ENCODE peak calls at places on chromosomes 5 and 9, in five cellular contexts. N is A549, Q is fibroblast of lung, X is hepatic stellate cell, A is cerebellum. K is an unnamed sample.

GRCh38 chr5:138438724-138439536 is at the start of gene REEP2:
- DNase-seq in N (peak), Q (peak), X (peak), A (peak), K (no peak)

GRCh38 chr9:69976165-69976564 is 67.5 kb upstream of the MAMDC2 start:
- DNase-seq in N (peak), Q (peak), X (peak), A (no peak), K (no peak)

GRCh38 chr5:138459311-138459710 is 6.0 kb upstream of the EGR1 start:
- DNase-seq in N (no peak), Q (no peak), X (no peak), A (no peak), K (peak)

GRCh38 chr9:124251605-124252366 is 6.0 kb upstream of the NEK6 start:
- DNase-seq in N (peak), Q (no peak), X (peak), A (no peak), K (peak)

GRCh38 chr9:133355881-133356357 is 368 bp downstream of the SURF1 start:
- DNase-seq in N (no peak), Q (no peak), X (no peak), A (no peak), K (no peak)

GRCh38 chr5:15222156-15222555 is 277.8 kb upstream of the FBXL7 start:
- DNase-seq in N (no peak), Q (no peak), X (no peak), A (no peak), K (no peak)

GRCh38 chr9:94553029-94553938 is 1.6 kb upstream of the PCAT7 start:
- DNase-seq in N (peak), Q (no peak), X (no peak), A (no peak), K (no peak)

GRCh38 chr9:124209774-124210173 is 48.0 kb upstream of the NEK6 start:
- DNase-seq in N (no peak), Q (no peak), X (no peak), A (no peak), K (no peak)

GRCh38 chr5:99004960-99005359 is 76.2 kb upstream of the CHD1 start:
- DNase-seq in N (no peak), Q (no peak), X (no peak), A (no peak), K (peak)

GRCh38 chr9:107019216-107019615 is 156.2 kb downstream of the ZNF462 start:
- DNase-seq in N (no peak), Q (peak), X (peak), A (no peak), K (no peak)

GRCh38 chr9:125409217-125409636 is 147.6 kb downstream of the GAPVD1 start:
- DNase-seq in N (peak), Q (no peak), X (no peak), A (no peak), K (no peak)

GRCh38 chr5:145244788-145245187 is 590.4 kb downstream of the PRELID2 start:
- DNase-seq in N (no peak), Q (peak), X (peak), A (no peak), K (no peak)

GRCh38 chr9:96532173-96532572 is 82.2 kb downstream of the HABP4 start:
- DNase-seq in N (no peak), Q (no peak), X (no peak), A (no peak), K (no peak)

GRCh38 chr5:127586811-127587210 is 62.1 kb upstream of the CTXN3 start:
- DNase-seq in N (no peak), Q (no peak), X (no peak), A (no peak), K (no peak)

GRCh38 chr5:124639095-124639665 is 107.3 kb downstream of the ZNF608 start:
- DNase-seq in N (no peak), Q (no peak), X (no peak), A (no peak), K (no peak)

GRCh38 chr5:54586336-54586735 is 68.8 kb downstream of the SNX18 start:
- DNase-seq in N (no peak), Q (no peak), X (no peak), A (no peak), K (no peak)

GRCh38 chr9:12696931-12697622 is 3.9 kb downstream of the TYRP1 start:
- DNase-seq in N (no peak), Q (no peak), X (no peak), A (no peak), K (no peak)

GRCh38 chr5:14869286-14870164 is 2.1 kb downstream of the ANKH start:
- DNase-seq in N (no peak), Q (no peak), X (no peak), A (no peak), K (no peak)

GRCh38 chr9:86846679-86847078 is 100.6 kb downstream of the GAS1 start:
- DNase-seq in N (no peak), Q (peak), X (no peak), A (no peak), K (no peak)

GRCh38 chr5:58075907-58076306 is 384.0 kb downstream of the PLK2 start:
- DNase-seq in N (no peak), Q (no peak), X (no peak), A (no peak), K (no peak)

GRCh38 chr5:24067208-24067607 is 559.8 kb downstream of the PRDM9 start:
- DNase-seq in N (no peak), Q (no peak), X (no peak), A (no peak), K (no peak)

GRCh38 chr5:142657446-142657845 is 28.4 kb downstream of the FGF1 start:
- DNase-seq in N (no peak), Q (no peak), X (no peak), A (no peak), K (no peak)

GRCh38 chr5:31054436-31054835 is 139.1 kb upstream of the CDH6 start:
- DNase-seq in N (no peak), Q (no peak), X (no peak), A (no peak), K (no peak)

GRCh38 chr5:132259061-132259851 is 1.8 kb downstream of the PDLIM4 start:
- DNase-seq in N (no peak), Q (peak), X (no peak), A (no peak), K (peak)

GRCh38 chr5:75828029-75828428 is 110.8 kb upstream of the POC5 start:
- DNase-seq in N (no peak), Q (no peak), X (no peak), A (no peak), K (no peak)

GRCh38 chr5:59766394-59766793 is 127.1 kb downstream of the PDE4D start:
- DNase-seq in N (peak), Q (peak), X (no peak), A (no peak), K (no peak)

GRCh38 chr5:157477814-157478494 is 17.9 kb downstream of the NIPAL4 start:
- DNase-seq in N (no peak), Q (no peak), X (no peak), A (no peak), K (no peak)

GRCh38 chr5:156824800-156825199 is 25.3 kb upstream of the PPP1R2B start:
- DNase-seq in N (peak), Q (peak), X (no peak), A (peak), K (no peak)

K was measured in CD14-positive monocyte.